ENCODE peak calls at places on chromosomes 13 and 19, in five cellular contexts. D is ovary, U is adrenal gland, F is brain microvascular endothelial cell, W is mammary epithelial cell. Q is an unnamed sample.

GRCh38 chr13:90485441-90485840 is 862.0 kb upstream of the MIR17HG start:
- DNase-seq in D (no peak), U (no peak), F (peak; percentile 59), W (peak; percentile 80), Q (peak; percentile 68)

GRCh38 chr19:51572908-51573307 is 1.8 kb downstream of the ZNF175 start:
- DNase-seq in D (no peak), U (no peak), F (peak; percentile 84), W (peak; percentile 52), Q (peak; percentile 49)

GRCh38 chr19:40465025-40465780 is at the start of gene BLVRB:
- DNase-seq in D (no peak), U (no peak), F (peak; percentile 58), W (peak; percentile 74), Q (peak; percentile 58)

GRCh38 chr19:40598121-40598917 is 2.9 kb upstream of the LTBP4 start:
- DNase-seq in D (peak; percentile 91), U (peak; percentile 87), F (peak; percentile 81), W (peak; percentile 70), Q (peak; percentile 68)

GRCh38 chr13:84192125-84192524 is 309.9 kb upstream of the SLITRK1 start:
- DNase-seq in D (no peak), U (no peak), F (peak; percentile 79), W (peak; percentile 90), Q (peak; percentile 91)

GRCh38 chr13:46679369-46680180 is 117.4 kb downstream of the ESD start:
- DNase-seq in D (no peak), U (no peak), F (peak; percentile 59), W (no peak), Q (no peak)

GRCh38 chr13:40206241-40207109 is 460.0 kb downstream of the FOXO1 start:
- DNase-seq in D (no peak), U (no peak), F (peak; percentile 59), W (peak; percentile 98), Q (peak; percentile 100)

GRCh38 chr19:51727349-51727880 is 3.6 kb upstream of the HAS1 start:
- DNase-seq in D (no peak), U (no peak), F (peak; percentile 16), W (peak; percentile 91), Q (peak; percentile 67)

GRCh38 chr13:48054601-48055000 is 17.1 kb downstream of the NUDT15 start:
- DNase-seq in D (no peak), U (no peak), F (no peak), W (no peak), Q (no peak)

GRCh38 chr19:6766357-6767080 is 716 bp downstream of the SH2D3A start:
- DNase-seq in D (no peak), U (no peak), F (no peak), W (no peak), Q (peak; percentile 59)

GRCh38 chr19:5850743-5851293 is 431 bp downstream of the FUT3 start:
- DNase-seq in D (no peak), U (peak; percentile 84), F (peak; percentile 53), W (peak; percentile 51), Q (peak; percentile 76)

GRCh38 chr19:48798937-48799336 is 11.9 kb downstream of the BCAT2 start:
- DNase-seq in D (no peak), U (no peak), F (peak; percentile 21), W (no peak), Q (peak; percentile 26)

GRCh38 chr13:34627499-34627898 is 314.6 kb upstream of the NBEA start:
- DNase-seq in D (no peak), U (no peak), F (no peak), W (no peak), Q (no peak)

GRCh38 chr19:19403373-19403901 is 2.0 kb upstream of the GATAD2A start:
- DNase-seq in D (no peak), U (peak; percentile 58), F (peak; percentile 11), W (peak; percentile 56), Q (peak; percentile 77)

GRCh38 chr19:37655689-37656491 is 625 bp upstream of the ZFP30 start:
- DNase-seq in D (peak; percentile 84), U (peak; percentile 77), F (peak; percentile 69), W (peak; percentile 86), Q (peak; percentile 72)

GRCh38 chr13:23639672-23640275 is 69.6 kb downstream of the TNFRSF19 start:
- DNase-seq in D (no peak), U (no peak), F (no peak), W (peak; percentile 36), Q (no peak)

GRCh38 chr13:113491418-113491883 is 940 bp upstream of the DCUN1D2 start:
- DNase-seq in D (peak; percentile 61), U (peak; percentile 62), F (no peak), W (peak; percentile 27), Q (no peak)

GRCh38 chr19:18842166-18842565 is 10.4 kb downstream of the UPF1 start:
- DNase-seq in D (no peak), U (no peak), F (no peak), W (no peak), Q (no peak)

GRCh38 chr13:48731957-48732569 is 78.3 kb downstream of the CYSLTR2 start:
- DNase-seq in D (peak; percentile 49), U (peak; percentile 47), F (no peak), W (peak; percentile 12), Q (no peak)

GRCh38 chr19:33424181-33424580 is 50.7 kb downstream of the CEBPG start:
- DNase-seq in D (no peak), U (no peak), F (no peak), W (no peak), Q (no peak)

GRCh38 chr19:5873617-5874199 is 3.4 kb upstream of the FUT5 start:
- DNase-seq in D (no peak), U (no peak), F (no peak), W (no peak), Q (no peak)

GRCh38 chr19:28494466-28494865 is 718.5 kb downstream of the UQCRFS1 start:
- DNase-seq in D (no peak), U (no peak), F (no peak), W (no peak), Q (no peak)

GRCh38 chr13:114099191-114099590 is 33.2 kb downstream of the RASA3 start:
- DNase-seq in D (peak; percentile 50), U (peak; percentile 61), F (peak; percentile 94), W (peak; percentile 49), Q (no peak)

GRCh38 chr19:51480590-51480989 is 2.3 kb downstream of the CEACAM18 start:
- DNase-seq in D (no peak), U (no peak), F (peak; percentile 4), W (no peak), Q (no peak)

GRCh38 chr19:54254195-54254906 is 2.7 kb downstream of the LILRB5 start:
- DNase-seq in D (no peak), U (no peak), F (no peak), W (no peak), Q (no peak)

GRCh38 chr19:54427586-54427985 is 12.3 kb downstream of the TTYH1 start:
- DNase-seq in D (no peak), U (no peak), F (no peak), W (no peak), Q (no peak)

GRCh38 chr19:35093941-35094647 is 21.5 kb upstream of the FXYD3 start:
- DNase-seq in D (no peak), U (no peak), F (no peak), W (no peak), Q (no peak)
- TF ChIP-seq CTCF in D (no peak), U (no peak), F (no peak), W (no peak), Q (no peak)

DNA sequence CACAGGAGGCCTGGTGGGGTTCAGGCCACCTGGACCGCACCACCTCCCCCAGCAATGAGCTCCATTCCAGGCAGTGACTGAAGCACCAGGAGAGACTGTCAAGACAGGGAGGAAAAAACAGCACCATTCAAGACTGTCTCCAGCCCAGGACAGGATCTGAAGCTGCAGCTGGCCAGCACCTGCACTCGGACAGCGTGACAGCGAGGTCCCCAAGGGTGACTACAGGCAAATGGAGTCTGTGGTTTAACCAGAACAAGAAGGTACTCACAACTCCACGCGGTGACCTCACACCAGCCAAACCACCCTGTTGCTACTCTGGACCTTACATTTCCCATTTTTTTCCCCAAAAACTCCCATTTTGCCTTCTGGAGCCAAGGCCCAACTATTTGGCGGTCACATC is 9.8 kb downstream of the MED26 start:
- DNase-seq in D (no peak), U (no peak), F (no peak), W (no peak), Q (no peak)
- H3K4me3 ChIP-seq in D (no peak overlapping the region), U (no peak overlapping the region), F (no peak overlapping the region), W (no peak overlapping the region), Q (no peak overlapping the region)

GRCh38 chr13:110468986-110469495 is 92.5 kb downstream of the RAB20 start:
- DNase-seq in D (no peak), U (no peak), F (no peak), W (no peak), Q (no peak)

GRCh38 chr13:110471156-110471832 is 90.2 kb downstream of the RAB20 start:
- DNase-seq in D (no peak), U (peak; percentile 37), F (no peak), W (no peak), Q (no peak)

GRCh38 chr13:110467516-110467915 is 94.0 kb downstream of the RAB20 start:
- DNase-seq in D (no peak), U (no peak), F (no peak), W (no peak), Q (no peak)

GRCh38 chr13:110470272-110471009 is 91.1 kb downstream of the RAB20 start:
- DNase-seq in D (no peak), U (peak; percentile 40), F (no peak), W (no peak), Q (no peak)

DNA sequence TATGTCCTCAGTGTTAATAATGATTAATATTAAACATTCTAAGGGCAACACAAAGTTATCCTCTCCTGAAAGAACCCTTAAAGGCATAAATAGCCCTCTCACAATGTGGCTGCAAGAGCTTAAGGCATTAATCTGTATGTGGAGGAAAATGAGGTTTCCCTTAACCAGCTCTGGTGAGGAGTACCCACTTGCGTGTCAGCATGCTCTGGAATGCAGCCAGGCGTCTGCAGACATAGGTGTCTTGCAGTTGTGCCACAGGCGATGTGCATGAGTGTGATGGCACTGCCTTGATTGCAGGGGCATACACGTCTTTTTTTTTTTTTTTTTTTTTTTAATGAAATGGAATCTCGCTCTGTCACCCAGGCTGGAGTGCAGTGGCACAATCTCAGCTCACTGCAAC is 91.9 kb downstream of the RAB20 start:
- DNase-seq in D (no peak), U (no peak), F (no peak), W (no peak), Q (no peak)
- H3K36me3 ChIP-seq in D (no peaks in the 10 kb centered on the region), U (no peaks in the 10 kb centered on the region), F (peaks cover 96% of the 10 kb centered on the region), W (peaks cover 4% of the 10 kb centered on the region), Q (peaks cover 2% of the 10 kb centered on the region)

GRCh38 chr13:94435604-94436226 is 43.8 kb downstream of the DCT start:
- DNase-seq in D (no peak), U (no peak), F (no peak), W (peak; percentile 28), Q (peak; percentile 63)

GRCh38 chr13:94433055-94433947 is 46.2 kb downstream of the DCT start:
- DNase-seq in D (no peak), U (no peak), F (no peak), W (no peak), Q (peak; percentile 21)

GRCh38 chr13:94427313-94427712 is 52.2 kb downstream of the DCT start:
- DNase-seq in D (no peak), U (no peak), F (no peak), W (no peak), Q (no peak)

GRCh38 chr13:94431987-94432386 is 47.5 kb downstream of the DCT start:
- DNase-seq in D (no peak), U (no peak), F (no peak), W (no peak), Q (no peak)

DNA sequence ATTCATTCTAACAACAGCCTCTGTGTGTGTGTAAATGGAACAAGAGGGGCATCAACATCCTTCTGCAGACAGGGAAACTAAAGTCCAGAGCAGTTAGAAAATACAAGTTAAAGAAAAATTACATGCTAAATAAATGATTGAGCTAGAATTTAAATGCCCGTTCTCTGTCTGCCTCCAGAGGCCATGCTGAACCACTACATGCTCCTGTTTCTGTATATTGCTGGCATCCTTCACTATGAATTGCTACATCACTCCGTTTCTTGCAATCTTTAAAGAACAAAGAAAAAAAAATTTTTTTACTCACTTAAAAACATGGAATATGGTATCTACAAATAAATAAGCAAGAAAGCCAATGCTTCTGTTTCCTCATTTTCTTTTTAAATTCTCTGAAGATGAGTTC is 47.9 kb downstream of the DCT start:
- DNase-seq in D (no peak), U (no peak), F (no peak), W (no peak), Q (no peak)
- TF ChIP-seq CTCF in D (no peak), U (no peak), F (peak; percentile 27), W (no peak), Q (no peak)

Q was measured in bronchial epithelial cell.